ENCODE peak calls at places on chromosomes 16 and 17, in six cellular contexts. W is endodermal cell, Q is WERI-Rb-1, V is HFF-Myc, F is upper lobe of right lung, Z is MM.1S. P is an unnamed sample.
A peak's percentile ranks its signal among the peaks of the same experiment; 100 is the strongest.

GRCh38 chr16:10741844-10742243 is 1.8 kb upstream of the NUBP1 start:
- DNase-seq in Q (no peak), W (no peak), V (no peak), Z (no peak), F (no peak), P (no peak)

GRCh38 chr16:1645914-1646525 is 32.1 kb upstream of the JPT2 start:
- DNase-seq in F (no peak), W (peak; percentile 88), Q (no peak), V (no peak), Z (no peak), P (no peak)

GRCh38 chr17:28370035-28370743 is at the start of gene VTN:
- DNase-seq in Q (peak; percentile 90), Z (no peak), W (peak; percentile 96), V (no peak), F (peak; percentile 71), P (peak; percentile 51)

GRCh38 chr17:82105417-82105881 is 7.4 kb upstream of the FASN start:
- DNase-seq in Q (peak; percentile 24), W (no peak), Z (no peak), F (no peak), V (no peak), P (no peak)

GRCh38 chr17:61410100-61410551 is 10.5 kb downstream of the TBX2 start:
- DNase-seq in W (no peak), Z (no peak), F (peak; percentile 66), V (no peak), Q (peak; percentile 51), P (no peak)

GRCh38 chr16:26263406-26263805 is 571.6 kb downstream of the HS3ST4 start:
- DNase-seq in V (no peak), W (no peak), Q (no peak), F (no peak), Z (no peak), P (no peak)

GRCh38 chr16:84091460-84091859 is 25.3 kb downstream of the MBTPS1 start:
- DNase-seq in Z (no peak), Q (peak; percentile 45), W (no peak), V (no peak), F (no peak), P (no peak)

GRCh38 chr17:78996781-78997201 is 12.8 kb downstream of the CANT1 start:
- DNase-seq in Z (no peak), Q (no peak), F (no peak), W (no peak), V (no peak), P (no peak)

GRCh38 chr16:66402166-66402565 is 24.9 kb upstream of the BEAN1 start:
- DNase-seq in Q (no peak), Z (no peak), F (no peak), W (no peak), V (no peak), P (no peak)

GRCh38 chr16:19077879-19078278 is 10.5 kb downstream of the COQ7 start:
- DNase-seq in Z (no peak), W (no peak), F (no peak), V (no peak), Q (no peak), P (no peak)

GRCh38 chr17:75899767-75900468 is 3.2 kb upstream of the TRIM65 start:
- DNase-seq in Q (no peak), V (no peak), Z (no peak), W (peak; percentile 49), F (peak; percentile 64), P (no peak)

GRCh38 chr17:74296548-74296936 is 22.5 kb downstream of the DNAI2 start:
- DNase-seq in Q (peak; percentile 87), V (no peak), Z (peak; percentile 26), W (peak; percentile 94), F (no peak), P (no peak)
- TF ChIP-seq CTCF in Q (peak; percentile 86), V (peak; percentile 61), Z (peak; percentile 32), W (peak; percentile 84), F (peak; percentile 58), P (peak; percentile 73)

GRCh38 chr16:68274441-68274840 is 10.1 kb downstream of the SLC7A6 start:
- DNase-seq in V (no peak), Q (no peak), Z (no peak), W (no peak), F (no peak), P (no peak)

GRCh38 chr16:68275611-68276191 is 11.4 kb downstream of the SLC7A6 start:
- DNase-seq in Q (no peak), V (no peak), F (no peak), Z (peak; percentile 80), W (no peak), P (no peak)

GRCh38 chr16:68273459-68273858 is 9.1 kb downstream of the SLC7A6 start:
- DNase-seq in F (no peak), V (no peak), Q (no peak), Z (no peak), W (no peak), P (no peak)

GRCh38 chr16:68273896-68274295 is 9.6 kb downstream of the SLC7A6 start:
- DNase-seq in Q (no peak), Z (no peak), F (no peak), V (no peak), W (no peak), P (no peak)

GRCh38 chr16:68276223-68276622 is 11.9 kb downstream of the SLC7A6 start:
- DNase-seq in F (no peak), Q (no peak), Z (no peak), W (no peak), V (no peak), P (no peak)
- H3K4me3 ChIP-seq in F (no peak overlapping the region), Q (no peak overlapping the region), Z (no peak overlapping the region), W (no peak overlapping the region), V (no peak overlapping the region), P (no peak overlapping the region)

GRCh38 chr16:55115506-55115905 is 184.8 kb downstream of the IRX5 start:
- DNase-seq in F (no peak), W (no peak), Q (no peak), Z (no peak), V (no peak), P (no peak)

GRCh38 chr16:55123652-55124051 is 193.0 kb downstream of the IRX5 start:
- DNase-seq in Z (no peak), W (no peak), F (no peak), Q (no peak), V (no peak), P (no peak)

GRCh38 chr16:55116165-55116894 is 185.7 kb downstream of the IRX5 start:
- DNase-seq in F (no peak), Z (no peak), W (no peak), V (peak; percentile 79), Q (no peak), P (no peak)

GRCh38 chr16:55118701-55119260 is 188.1 kb downstream of the IRX5 start:
- DNase-seq in Z (no peak), V (no peak), F (no peak), Q (no peak), W (no peak), P (no peak)

GRCh38 chr16:55120408-55120807 is 189.7 kb downstream of the IRX5 start:
- DNase-seq in W (peak; percentile 64), V (no peak), Q (peak; percentile 68), F (no peak), Z (no peak), P (no peak)
- TF ChIP-seq CTCF in W (peak; percentile 63), V (no peak), Q (peak; percentile 75), F (peak; percentile 21), Z (no peak), P (no peak)

GRCh38 chr16:31354394-31355291 is at the start of gene ITGAX:
- DNase-seq in V (peak; percentile 11), F (peak; percentile 92), W (peak; percentile 65), Z (no peak), Q (no peak), P (peak; percentile 22)
- H3K4me3 ChIP-seq in V (no peak within 1 kb of the TSS), F (peak within 1 kb of the TSS; percentile 37), W (no peak within 1 kb of the TSS), Z (no peak within 1 kb of the TSS), Q (no peak within 1 kb of the TSS), P (no peak within 1 kb of the TSS)

GRCh38 chr16:73189132-73189531 is 141.2 kb upstream of the ZFHX3 start:
- DNase-seq in V (no peak), Z (no peak), F (no peak), Q (no peak), W (no peak), P (no peak)

GRCh38 chr16:73186752-73187151 is 138.8 kb upstream of the ZFHX3 start:
- DNase-seq in Z (no peak), V (no peak), F (no peak), Q (no peak), W (no peak), P (no peak)

GRCh38 chr16:73187163-73187562 is 139.2 kb upstream of the ZFHX3 start:
- DNase-seq in Q (no peak), V (no peak), F (no peak), W (no peak), Z (no peak), P (no peak)

GRCh38 chr16:73183678-73184092 is 135.8 kb upstream of the ZFHX3 start:
- DNase-seq in V (peak; percentile 48), Q (no peak), Z (no peak), W (no peak), F (no peak), P (no peak)

DNA sequence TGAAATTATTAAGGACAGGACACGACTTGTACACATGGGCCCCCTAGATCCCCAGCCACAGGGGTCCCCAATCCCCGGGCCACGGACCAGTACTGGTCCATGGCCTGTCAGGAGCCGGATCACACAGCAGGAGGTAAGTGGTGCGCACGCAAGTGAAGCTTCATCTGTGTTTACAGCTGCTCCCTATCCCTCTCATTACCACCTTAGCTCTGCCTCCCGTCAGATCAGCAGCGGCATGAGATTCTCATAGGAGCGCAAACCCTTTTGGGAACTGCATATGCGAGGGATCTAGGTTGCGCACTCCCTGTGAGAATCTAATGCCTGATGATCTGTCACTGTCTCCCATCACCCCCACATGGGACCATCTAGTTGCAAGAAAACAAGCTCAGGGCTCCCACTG is 137.8 kb upstream of the ZFHX3 start:
- DNase-seq in F (no peak), Z (no peak), Q (no peak), V (no peak), W (no peak), P (no peak)
- TF ChIP-seq CTCF in F (no peak), Z (no peak), Q (no peak), V (no peak), W (no peak), P (no peak)